ENCODE peak calls at places on chromosome 10, in ten cellular contexts. One of them, this sample, is unnamed.

GRCh38 chr10:50510517-50511473 is 113.0 kb downstream of the SGMS1 start:
- DNase-seq in erythroblast: no peak
- DNase-seq in naive thymus-derived CD8-positive, alpha-beta T cell: no peak
- DNase-seq in activated T-cell treated with anti-CD3 and anti-CD28 coated beads, Interleukin-2, amount 50 U/mL, for 72 hours: no peak
- DNase-seq in heart right ventricle: no peak
- DNase-seq in A549: no peak
- DNase-seq in neuronal stem cell: no peak
- DNase-seq in iPS-NIHi11: no peak
- DNase-seq in CD4-positive, alpha-beta memory T cell: no peak
- DNase-seq in GM12891: no peak
- DNase-seq in this sample: no peak

GRCh38 chr10:110912374-110912773 is 6.6 kb downstream of the BBIP1 start:
- DNase-seq in erythroblast: no peak
- DNase-seq in naive thymus-derived CD8-positive, alpha-beta T cell: no peak
- DNase-seq in activated T-cell treated with anti-CD3 and anti-CD28 coated beads, Interleukin-2, amount 50 U/mL, for 72 hours: no peak
- DNase-seq in heart right ventricle: no peak
- DNase-seq in A549: no peak
- DNase-seq in neuronal stem cell: no peak
- DNase-seq in iPS-NIHi11: no peak
- DNase-seq in CD4-positive, alpha-beta memory T cell: no peak
- DNase-seq in GM12891: no peak
- DNase-seq in this sample: no peak

GRCh38 chr10:122485670-122486069 is 24.3 kb downstream of the HTRA1 start:
- DNase-seq in erythroblast: no peak
- DNase-seq in naive thymus-derived CD8-positive, alpha-beta T cell: no peak
- DNase-seq in activated T-cell treated with anti-CD3 and anti-CD28 coated beads, Interleukin-2, amount 50 U/mL, for 72 hours: no peak
- DNase-seq in heart right ventricle: no peak
- DNase-seq in A549: no peak
- DNase-seq in neuronal stem cell: no peak
- DNase-seq in iPS-NIHi11: no peak
- DNase-seq in CD4-positive, alpha-beta memory T cell: no peak
- DNase-seq in GM12891: no peak
- DNase-seq in this sample: no peak

GRCh38 chr10:6141296-6142151 is 52.7 kb downstream of the RBM17 start:
- DNase-seq in erythroblast: no peak
- DNase-seq in naive thymus-derived CD8-positive, alpha-beta T cell: no peak
- DNase-seq in activated T-cell treated with anti-CD3 and anti-CD28 coated beads, Interleukin-2, amount 50 U/mL, for 72 hours: peak; percentile 51
- DNase-seq in heart right ventricle: no peak
- DNase-seq in A549: no peak
- DNase-seq in neuronal stem cell: no peak
- DNase-seq in iPS-NIHi11: no peak
- DNase-seq in CD4-positive, alpha-beta memory T cell: peak; percentile 28
- DNase-seq in GM12891: peak; percentile 63
- DNase-seq in this sample: no peak

GRCh38 chr10:127853868-127854768 is 38.6 kb downstream of the CLRN3 start:
- DNase-seq in erythroblast: peak; percentile 41
- DNase-seq in naive thymus-derived CD8-positive, alpha-beta T cell: peak; percentile 40
- DNase-seq in activated T-cell treated with anti-CD3 and anti-CD28 coated beads, Interleukin-2, amount 50 U/mL, for 72 hours: peak; percentile 63
- DNase-seq in heart right ventricle: peak; percentile 69
- DNase-seq in A549: peak; percentile 60
- DNase-seq in neuronal stem cell: peak; percentile 73
- DNase-seq in iPS-NIHi11: peak; percentile 90
- DNase-seq in CD4-positive, alpha-beta memory T cell: peak; percentile 26
- DNase-seq in GM12891: peak; percentile 64
- DNase-seq in this sample: peak; percentile 70

GRCh38 chr10:114718386-114718785 is 60.3 kb upstream of the ABLIM1 start:
- DNase-seq in erythroblast: no peak
- DNase-seq in naive thymus-derived CD8-positive, alpha-beta T cell: no peak
- DNase-seq in activated T-cell treated with anti-CD3 and anti-CD28 coated beads, Interleukin-2, amount 50 U/mL, for 72 hours: no peak
- DNase-seq in heart right ventricle: no peak
- DNase-seq in A549: no peak
- DNase-seq in neuronal stem cell: no peak
- DNase-seq in iPS-NIHi11: no peak
- DNase-seq in CD4-positive, alpha-beta memory T cell: no peak
- DNase-seq in GM12891: no peak
- DNase-seq in this sample: no peak

GRCh38 chr10:29386347-29386999 is 97.6 kb downstream of the LYZL1 start:
- DNase-seq in erythroblast: peak; percentile 8
- DNase-seq in naive thymus-derived CD8-positive, alpha-beta T cell: peak; percentile 41
- DNase-seq in activated T-cell treated with anti-CD3 and anti-CD28 coated beads, Interleukin-2, amount 50 U/mL, for 72 hours: peak; percentile 15
- DNase-seq in heart right ventricle: no peak
- DNase-seq in A549: peak; percentile 34
- DNase-seq in neuronal stem cell: peak; percentile 23
- DNase-seq in iPS-NIHi11: peak; percentile 52
- DNase-seq in CD4-positive, alpha-beta memory T cell: peak; percentile 42
- DNase-seq in GM12891: no peak
- DNase-seq in this sample: no peak

GRCh38 chr10:47371629-47372485 is 12.2 kb downstream of the ZNF488 start:
- DNase-seq in erythroblast: no peak
- DNase-seq in naive thymus-derived CD8-positive, alpha-beta T cell: no peak
- DNase-seq in activated T-cell treated with anti-CD3 and anti-CD28 coated beads, Interleukin-2, amount 50 U/mL, for 72 hours: no peak
- DNase-seq in heart right ventricle: no peak
- DNase-seq in A549: no peak
- DNase-seq in neuronal stem cell: no peak
- DNase-seq in iPS-NIHi11: peak; percentile 25
- DNase-seq in CD4-positive, alpha-beta memory T cell: no peak
- DNase-seq in GM12891: no peak
- DNase-seq in this sample: no peak

GRCh38 chr10:97024181-97025073 is 161.3 kb downstream of the SLIT1 start:
- DNase-seq in erythroblast: no peak
- DNase-seq in naive thymus-derived CD8-positive, alpha-beta T cell: no peak
- DNase-seq in activated T-cell treated with anti-CD3 and anti-CD28 coated beads, Interleukin-2, amount 50 U/mL, for 72 hours: no peak
- DNase-seq in heart right ventricle: no peak
- DNase-seq in A549: peak; percentile 66
- DNase-seq in neuronal stem cell: no peak
- DNase-seq in iPS-NIHi11: no peak
- DNase-seq in CD4-positive, alpha-beta memory T cell: no peak
- DNase-seq in GM12891: no peak
- DNase-seq in this sample: no peak

GRCh38 chr10:42942279-42942932 is 134.5 kb upstream of the RET start:
- DNase-seq in erythroblast: no peak
- DNase-seq in naive thymus-derived CD8-positive, alpha-beta T cell: no peak
- DNase-seq in activated T-cell treated with anti-CD3 and anti-CD28 coated beads, Interleukin-2, amount 50 U/mL, for 72 hours: no peak
- DNase-seq in heart right ventricle: no peak
- DNase-seq in A549: no peak
- DNase-seq in neuronal stem cell: no peak
- DNase-seq in iPS-NIHi11: no peak
- DNase-seq in CD4-positive, alpha-beta memory T cell: no peak
- DNase-seq in GM12891: no peak
- DNase-seq in this sample: no peak

GRCh38 chr10:48549236-48549635 is 55.6 kb downstream of the ARHGAP22 start:
- DNase-seq in erythroblast: no peak
- DNase-seq in naive thymus-derived CD8-positive, alpha-beta T cell: no peak
- DNase-seq in activated T-cell treated with anti-CD3 and anti-CD28 coated beads, Interleukin-2, amount 50 U/mL, for 72 hours: no peak
- DNase-seq in heart right ventricle: no peak
- DNase-seq in A549: no peak
- DNase-seq in neuronal stem cell: no peak
- DNase-seq in iPS-NIHi11: no peak
- DNase-seq in CD4-positive, alpha-beta memory T cell: no peak
- DNase-seq in GM12891: no peak
- DNase-seq in this sample: no peak

GRCh38 chr10:22230331-22230833 is 12.6 kb upstream of the EBLN1 start:
- DNase-seq in erythroblast: peak; percentile 91
- DNase-seq in naive thymus-derived CD8-positive, alpha-beta T cell: peak; percentile 37
- DNase-seq in activated T-cell treated with anti-CD3 and anti-CD28 coated beads, Interleukin-2, amount 50 U/mL, for 72 hours: peak; percentile 17
- DNase-seq in heart right ventricle: no peak
- DNase-seq in A549: peak; percentile 73
- DNase-seq in neuronal stem cell: peak; percentile 44
- DNase-seq in iPS-NIHi11: peak; percentile 38
- DNase-seq in CD4-positive, alpha-beta memory T cell: peak; percentile 57
- DNase-seq in GM12891: peak; percentile 13
- DNase-seq in this sample: no peak

GRCh38 chr10:12617205-12618175 is 268.1 kb downstream of the CAMK1D start:
- DNase-seq in erythroblast: no peak
- DNase-seq in naive thymus-derived CD8-positive, alpha-beta T cell: no peak
- DNase-seq in activated T-cell treated with anti-CD3 and anti-CD28 coated beads, Interleukin-2, amount 50 U/mL, for 72 hours: no peak
- DNase-seq in heart right ventricle: no peak
- DNase-seq in A549: no peak
- DNase-seq in neuronal stem cell: no peak
- DNase-seq in iPS-NIHi11: no peak
- DNase-seq in CD4-positive, alpha-beta memory T cell: no peak
- DNase-seq in GM12891: no peak
- DNase-seq in this sample: no peak

GRCh38 chr10:132684164-132684891 is 101.6 kb downstream of the NKX6-2 start:
- DNase-seq in erythroblast: peak; percentile 39
- DNase-seq in naive thymus-derived CD8-positive, alpha-beta T cell: peak; percentile 7
- DNase-seq in activated T-cell treated with anti-CD3 and anti-CD28 coated beads, Interleukin-2, amount 50 U/mL, for 72 hours: peak; percentile 51
- DNase-seq in heart right ventricle: no peak
- DNase-seq in A549: no peak
- DNase-seq in neuronal stem cell: no peak
- DNase-seq in iPS-NIHi11: no peak
- DNase-seq in CD4-positive, alpha-beta memory T cell: peak; percentile 32
- DNase-seq in GM12891: no peak
- DNase-seq in this sample: peak; percentile 5

GRCh38 chr10:13115832-13116793 is 16.1 kb downstream of the OPTN start:
- DNase-seq in erythroblast: no peak
- DNase-seq in naive thymus-derived CD8-positive, alpha-beta T cell: peak; percentile 25
- DNase-seq in activated T-cell treated with anti-CD3 and anti-CD28 coated beads, Interleukin-2, amount 50 U/mL, for 72 hours: no peak
- DNase-seq in heart right ventricle: no peak
- DNase-seq in A549: no peak
- DNase-seq in neuronal stem cell: no peak
- DNase-seq in iPS-NIHi11: no peak
- DNase-seq in CD4-positive, alpha-beta memory T cell: peak; percentile 24
- DNase-seq in GM12891: no peak
- DNase-seq in this sample: no peak

GRCh38 chr10:72328045-72328828 is 26.5 kb downstream of the DNAJB12 start:
- DNase-seq in erythroblast: peak; percentile 57
- DNase-seq in naive thymus-derived CD8-positive, alpha-beta T cell: no peak
- DNase-seq in activated T-cell treated with anti-CD3 and anti-CD28 coated beads, Interleukin-2, amount 50 U/mL, for 72 hours: peak; percentile 72
- DNase-seq in heart right ventricle: peak; percentile 79
- DNase-seq in A549: peak; percentile 85
- DNase-seq in neuronal stem cell: no peak
- DNase-seq in iPS-NIHi11: peak; percentile 54
- DNase-seq in CD4-positive, alpha-beta memory T cell: no peak
- DNase-seq in GM12891: no peak
- DNase-seq in this sample: peak; percentile 78

GRCh38 chr10:51892965-51893658 is 193.7 kb upstream of the CSTF2T start:
- DNase-seq in erythroblast: peak; percentile 3
- DNase-seq in naive thymus-derived CD8-positive, alpha-beta T cell: no peak
- DNase-seq in activated T-cell treated with anti-CD3 and anti-CD28 coated beads, Interleukin-2, amount 50 U/mL, for 72 hours: peak; percentile 7
- DNase-seq in heart right ventricle: no peak
- DNase-seq in A549: peak; percentile 17
- DNase-seq in neuronal stem cell: peak; percentile 48
- DNase-seq in iPS-NIHi11: peak; percentile 53
- DNase-seq in CD4-positive, alpha-beta memory T cell: no peak
- DNase-seq in GM12891: no peak
- DNase-seq in this sample: peak; percentile 36

GRCh38 chr10:79305515-79305914 is 41.8 kb upstream of the PPIF start:
- DNase-seq in erythroblast: no peak
- DNase-seq in naive thymus-derived CD8-positive, alpha-beta T cell: no peak
- DNase-seq in activated T-cell treated with anti-CD3 and anti-CD28 coated beads, Interleukin-2, amount 50 U/mL, for 72 hours: no peak
- DNase-seq in heart right ventricle: peak; percentile 5
- DNase-seq in A549: no peak
- DNase-seq in neuronal stem cell: no peak
- DNase-seq in iPS-NIHi11: no peak
- DNase-seq in CD4-positive, alpha-beta memory T cell: no peak
- DNase-seq in GM12891: no peak
- DNase-seq in this sample: no peak

GRCh38 chr10:110226926-110227641 is 19.7 kb downstream of the MXI1 start:
- DNase-seq in erythroblast: peak; percentile 80
- DNase-seq in naive thymus-derived CD8-positive, alpha-beta T cell: peak; percentile 64
- DNase-seq in activated T-cell treated with anti-CD3 and anti-CD28 coated beads, Interleukin-2, amount 50 U/mL, for 72 hours: peak; percentile 72
- DNase-seq in heart right ventricle: peak; percentile 82
- DNase-seq in A549: no peak
- DNase-seq in neuronal stem cell: no peak
- DNase-seq in iPS-NIHi11: peak; percentile 89
- DNase-seq in CD4-positive, alpha-beta memory T cell: peak; percentile 77
- DNase-seq in GM12891: peak; percentile 58
- DNase-seq in this sample: peak; percentile 59

GRCh38 chr10:129949411-129950335 is 14.4 kb downstream of the EBF3 start:
- DNase-seq in erythroblast: no peak
- DNase-seq in naive thymus-derived CD8-positive, alpha-beta T cell: no peak
- DNase-seq in activated T-cell treated with anti-CD3 and anti-CD28 coated beads, Interleukin-2, amount 50 U/mL, for 72 hours: no peak
- DNase-seq in heart right ventricle: peak; percentile 82
- DNase-seq in A549: no peak
- DNase-seq in neuronal stem cell: peak; percentile 21
- DNase-seq in iPS-NIHi11: peak; percentile 70
- DNase-seq in CD4-positive, alpha-beta memory T cell: no peak
- DNase-seq in GM12891: no peak
- DNase-seq in this sample: peak; percentile 62

GRCh38 chr10:125175807-125176206 is 15.4 kb upstream of the CTBP2 start:
- DNase-seq in erythroblast: no peak
- DNase-seq in naive thymus-derived CD8-positive, alpha-beta T cell: no peak
- DNase-seq in activated T-cell treated with anti-CD3 and anti-CD28 coated beads, Interleukin-2, amount 50 U/mL, for 72 hours: no peak
- DNase-seq in heart right ventricle: no peak
- DNase-seq in A549: no peak
- DNase-seq in neuronal stem cell: no peak
- DNase-seq in iPS-NIHi11: no peak
- DNase-seq in CD4-positive, alpha-beta memory T cell: no peak
- DNase-seq in GM12891: no peak
- DNase-seq in this sample: no peak

GRCh38 chr10:110305767-110306451 is 1.2 kb upstream of the SMNDC1 start:
- DNase-seq in erythroblast: peak; percentile 81
- DNase-seq in naive thymus-derived CD8-positive, alpha-beta T cell: peak; percentile 70
- DNase-seq in activated T-cell treated with anti-CD3 and anti-CD28 coated beads, Interleukin-2, amount 50 U/mL, for 72 hours: peak; percentile 56
- DNase-seq in heart right ventricle: no peak
- DNase-seq in A549: peak; percentile 90
- DNase-seq in neuronal stem cell: peak; percentile 50
- DNase-seq in iPS-NIHi11: peak; percentile 31
- DNase-seq in CD4-positive, alpha-beta memory T cell: peak; percentile 82
- DNase-seq in GM12891: no peak
- DNase-seq in this sample: no peak